ENCODE peak calls at places on chromosomes 11 and 22, in six cellular contexts. W, S, E, O, N and B are unnamed samples.

GRCh38 chr11:59403546-59403945 is 22.7 kb downstream of the OR5A2 start:
- DNase-seq in N (no peak), W (no peak), E (no peak), S (no peak), O (no peak), B (no peak)

GRCh38 chr11:1260023-1260501 is 37.2 kb downstream of the MUC5B start:
- DNase-seq in N (no peak), O (no peak), S (no peak), E (peak), W (no peak), B (no peak)

GRCh38 chr11:3914807-3915206 is 59.3 kb downstream of the STIM1 start:
- DNase-seq in O (no peak), S (no peak), N (no peak), W (no peak), E (peak), B (no peak)

GRCh38 chr11:57358543-57358961 is 20.4 kb downstream of the P2RX3 start:
- DNase-seq in N (no peak), S (peak), E (no peak), W (no peak), O (no peak), B (no peak)

GRCh38 chr11:2531277-2531986 is 86.6 kb downstream of the KCNQ1 start:
- DNase-seq in O (peak), W (peak), S (peak), N (peak), E (peak), B (peak)

GRCh38 chr11:67301951-67302516 is 1.3 kb upstream of the SSH3 start:
- DNase-seq in W (no peak), E (no peak), S (peak), O (peak), N (no peak), B (no peak)

GRCh38 chr11:31986201-31986889 is 104.5 kb upstream of the RCN1 start:
- DNase-seq in W (no peak), N (peak), O (no peak), E (no peak), S (no peak), B (no peak)

GRCh38 chr22:45014658-45015057 is 4.9 kb upstream of the PHF21B start:
- DNase-seq in E (no peak), W (no peak), O (no peak), N (no peak), S (no peak), B (no peak)

GRCh38 chr11:129973068-129973467 is 29.6 kb downstream of the PRDM10 start:
- DNase-seq in W (no peak), E (no peak), S (no peak), N (no peak), O (no peak), B (no peak)